ENCODE peak calls at places on chromosome 13, in ten cellular contexts. I is mammary epithelial cell; N is stimulated activated CD4-positive, alpha-beta T cell treated with anti-CD3 and anti-CD28 coated beads, Interleukin-15, amount 100 ng/mL, for 24 hours; Y is anterior cingulate cortex; C is effector CD4-positive, alpha-beta T cell; K is tibial nerve; Z is AG09309; H is GM12865; V is activated gamma-delta T cell treated with anti-CD3 and anti-CD28 coated beads, Interleukin-2, amount 50 U/mL, for 16 hours; M is mucosa of gallbladder. J is an unnamed sample.

GRCh38 chr13:103157434-103158145 is 91.4 kb upstream of the SLC10A2 start:
- DNase-seq in I (no peak), N (no peak), Y (no peak), C (no peak), K (no peak), Z (no peak), H (no peak), V (no peak), M (no peak), J (no peak)

GRCh38 chr13:99969934-99970760 is 1.4 kb downstream of the ZIC5 start:
- DNase-seq in I (peak; percentile 27), N (peak; percentile 49), Y (no peak), C (no peak), K (no peak), Z (no peak), H (peak; percentile 23), V (no peak), M (no peak), J (peak; percentile 43)

GRCh38 chr13:30576528-30576927 is 41.2 kb upstream of the USPL1 start:
- DNase-seq in I (peak; percentile 73), N (peak; percentile 48), Y (no peak), C (peak; percentile 45), K (no peak), Z (no peak), H (no peak), V (peak; percentile 16), M (peak; percentile 14), J (peak; percentile 83)

GRCh38 chr13:38415233-38415632 is 65.6 kb downstream of the UFM1 start:
- DNase-seq in I (peak; percentile 4), N (peak; percentile 2), Y (no peak), C (no peak), K (no peak), Z (no peak), H (peak; percentile 79), V (no peak), M (no peak), J (no peak)

GRCh38 chr13:51944428-51944827 is 66.8 kb downstream of the ATP7B start:
- DNase-seq in I (no peak), N (no peak), Y (no peak), C (no peak), K (no peak), Z (no peak), H (no peak), V (no peak), M (no peak), J (no peak)

GRCh38 chr13:74129500-74130144 is 4.6 kb downstream of the KLF12 start:
- DNase-seq in I (peak; percentile 6), N (peak; percentile 24), Y (no peak), C (peak; percentile 4), K (no peak), Z (no peak), H (peak; percentile 60), V (peak; percentile 4), M (no peak), J (no peak)

GRCh38 chr13:50417597-50417996 is 402.4 kb downstream of the KCNRG start:
- DNase-seq in I (peak; percentile 18), N (no peak), Y (no peak), C (no peak), K (no peak), Z (no peak), H (no peak), V (no peak), M (no peak), J (no peak)

GRCh38 chr13:29581666-29582065 is 13.8 kb downstream of the SLC7A1 start:
- DNase-seq in I (no peak), N (no peak), Y (no peak), C (no peak), K (no peak), Z (no peak), H (no peak), V (no peak), M (no peak), J (no peak)

GRCh38 chr13:44317752-44318550 is 55.7 kb upstream of the SERP2 start:
- DNase-seq in I (peak; percentile 24), N (no peak), Y (no peak), C (no peak), K (no peak), Z (no peak), H (no peak), V (no peak), M (no peak), J (no peak)

GRCh38 chr13:67366533-67366932 is 136.4 kb upstream of the PCDH9 start:
- DNase-seq in I (no peak), N (no peak), Y (no peak), C (no peak), K (no peak), Z (no peak), H (no peak), V (no peak), M (no peak), J (no peak)

GRCh38 chr13:113489171-113489548 is 1.4 kb downstream of the DCUN1D2 start:
- DNase-seq in I (peak; percentile 3), N (no peak), Y (no peak), C (no peak), K (no peak), Z (no peak), H (no peak), V (no peak), M (no peak), J (no peak)

GRCh38 chr13:44116562-44117315 is 237.0 kb downstream of the LACC1 start:
- DNase-seq in I (no peak), N (no peak), Y (no peak), C (no peak), K (no peak), Z (no peak), H (no peak), V (no peak), M (no peak), J (no peak)

GRCh38 chr13:81247711-81248110 is 906.8 kb upstream of the SPRY2 start:
- DNase-seq in I (peak; percentile 2), N (no peak), Y (no peak), C (no peak), K (no peak), Z (no peak), H (no peak), V (no peak), M (no peak), J (no peak)

GRCh38 chr13:98447881-98448641 is 128.8 kb downstream of the STK24 start:
- DNase-seq in I (no peak), N (peak; percentile 52), Y (peak; percentile 34), C (no peak), K (no peak), Z (no peak), H (peak; percentile 87), V (no peak), M (no peak), J (no peak)

GRCh38 chr13:47798906-47799305 is 202.2 kb downstream of the SUCLA2 start:
- DNase-seq in I (peak; percentile 23), N (no peak), Y (no peak), C (no peak), K (no peak), Z (peak; percentile 1), H (peak; percentile 6), V (no peak), M (no peak), J (no peak)

GRCh38 chr13:97327521-97328221 is 105.5 kb downstream of the MBNL2 start:
- DNase-seq in I (peak; percentile 44), N (no peak), Y (no peak), C (no peak), K (no peak), Z (no peak), H (no peak), V (no peak), M (no peak), J (peak; percentile 15)

GRCh38 chr13:40375522-40376171 is 290.8 kb downstream of the FOXO1 start:
- DNase-seq in I (no peak), N (no peak), Y (no peak), C (no peak), K (peak; percentile 15), Z (no peak), H (no peak), V (no peak), M (no peak), J (no peak)

GRCh38 chr13:38355595-38356120 is 6.0 kb downstream of the UFM1 start:
- DNase-seq in I (no peak), N (no peak), Y (no peak), C (no peak), K (no peak), Z (no peak), H (no peak), V (no peak), M (no peak), J (no peak)

GRCh38 chr13:50387124-50387581 is 371.9 kb downstream of the KCNRG start:
- DNase-seq in I (no peak), N (peak; percentile 41), Y (peak; percentile 2), C (peak; percentile 7), K (peak; percentile 53), Z (no peak), H (peak; percentile 43), V (no peak), M (no peak), J (no peak)

GRCh38 chr13:105345116-105345515 is 1190.3 kb downstream of the EFNB2 start:
- DNase-seq in I (no peak), N (no peak), Y (no peak), C (no peak), K (no peak), Z (no peak), H (no peak), V (no peak), M (no peak), J (no peak)

GRCh38 chr13:109818136-109818535 is 31.8 kb upstream of the IRS2 start:
- DNase-seq in I (peak; percentile 29), N (no peak), Y (no peak), C (no peak), K (no peak), Z (no peak), H (no peak), V (no peak), M (no peak), J (no peak)

J was measured in RCC 7860.